ENCODE peak calls at places on chromosomes 6 and 20, in nine cellular contexts. S, V, Y, R, B, O, N, E and G are unnamed samples.

GRCh38 chr6:48994811-48995210 is 468.2 kb downstream of the MMUT start:
- DNase-seq in S (no peak), V (no peak), Y (no peak), R (no peak), B (no peak), O (no peak), N (peak), E (no peak), G (no peak)

GRCh38 chr6:157714153-157714490 is 108.9 kb upstream of the SNX9 start:
- DNase-seq in S (no peak), V (no peak), Y (no peak), R (no peak), B (no peak), O (no peak), N (no peak), E (no peak), G (no peak)

GRCh38 chr20:2300002-2300401 is 4.2 kb downstream of the TGM3 start:
- DNase-seq in S (no peak), V (no peak), Y (no peak), R (no peak), B (no peak), O (no peak), N (no peak), E (no peak), G (no peak)

GRCh38 chr20:36754656-36755222 is 8.8 kb upstream of the NDRG3 start:
- DNase-seq in S (peak), V (peak), Y (peak), R (no peak), B (peak), O (peak), N (peak), E (no peak), G (peak)

GRCh38 chr20:14264869-14265268 is 72.5 kb downstream of the FLRT3 start:
- DNase-seq in S (peak), V (no peak), Y (no peak), R (no peak), B (no peak), O (no peak), N (peak), E (no peak), G (no peak)

GRCh38 chr6:157008568-157008967 is 231.4 kb downstream of the ARID1B start:
- DNase-seq in S (no peak), V (no peak), Y (no peak), R (no peak), B (no peak), O (no peak), N (no peak), E (no peak), G (no peak)

GRCh38 chr6:170189236-170189635 is 101.6 kb downstream of the DLL1 start:
- DNase-seq in S (no peak), V (no peak), Y (no peak), R (no peak), B (no peak), O (no peak), N (no peak), E (no peak), G (no peak)

GRCh38 chr20:19473894-19474293 is 261.5 kb downstream of the SLC24A3 start:
- DNase-seq in S (no peak), V (no peak), Y (no peak), R (no peak), B (no peak), O (no peak), N (no peak), E (no peak), G (peak)

GRCh38 chr6:89140347-89141159 is 5.3 kb upstream of the PM20D2 start:
- DNase-seq in S (no peak), V (no peak), Y (no peak), R (no peak), B (no peak), O (peak), N (peak), E (no peak), G (no peak)

GRCh38 chr6:133041020-133041419 is 200.1 kb upstream of the EYA4 start:
- DNase-seq in S (no peak), V (no peak), Y (no peak), R (no peak), B (no peak), O (no peak), N (no peak), E (no peak), G (no peak)

GRCh38 chr6:33683051-33683571 is 28.4 kb downstream of the UQCC2 start:
- DNase-seq in S (no peak), V (peak), Y (no peak), R (no peak), B (no peak), O (no peak), N (no peak), E (peak), G (no peak)

GRCh38 chr6:551829-552350 is 105.0 kb downstream of the HUS1B start:
- DNase-seq in S (no peak), V (no peak), Y (no peak), R (no peak), B (no peak), O (no peak), N (no peak), E (no peak), G (no peak)

GRCh38 chr6:548517-548916 is 108.4 kb downstream of the HUS1B start:
- DNase-seq in S (no peak), V (peak), Y (no peak), R (no peak), B (no peak), O (no peak), N (no peak), E (no peak), G (no peak)

GRCh38 chr6:548091-548490 is 108.8 kb downstream of the HUS1B start:
- DNase-seq in S (no peak), V (no peak), Y (no peak), R (no peak), B (no peak), O (no peak), N (no peak), E (no peak), G (no peak)

GRCh38 chr6:549901-550300 is 107.0 kb downstream of the HUS1B start:
- DNase-seq in S (no peak), V (no peak), Y (no peak), R (no peak), B (no peak), O (no peak), N (no peak), E (no peak), G (no peak)

DNA sequence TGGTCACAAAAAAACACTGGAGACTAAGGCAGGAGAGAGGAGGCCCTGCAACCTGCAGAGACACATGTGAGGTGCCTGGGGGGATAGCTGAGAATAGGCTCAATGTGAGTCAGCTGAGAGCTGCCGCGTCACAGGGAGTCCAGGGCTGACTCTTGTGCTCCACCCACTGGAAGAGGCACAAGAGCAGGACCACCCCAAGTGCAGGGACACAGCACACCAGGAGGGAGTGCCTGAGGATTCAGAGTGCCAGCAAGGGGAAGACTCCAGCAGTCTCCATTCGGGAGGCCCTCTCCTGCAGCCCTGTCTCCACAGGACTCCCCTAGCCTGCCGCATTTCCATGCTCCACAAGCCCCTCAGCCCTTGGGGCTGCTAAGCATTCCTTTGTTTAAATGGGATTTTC is 105.5 kb downstream of the HUS1B start:
- DNase-seq in S (peak), V (no peak), Y (no peak), R (no peak), B (no peak), O (no peak), N (peak), E (no peak), G (peak)
- TF ChIP-seq CTCF in S (no peak), V (peak), Y (no peak), R (no peak), B (peak), O (no peak), N (no peak), E (no peak), G (no peak)

GRCh38 chr20:57291003-57291402 is 24.6 kb upstream of the BMP7 start:
- DNase-seq in S (peak), V (no peak), Y (no peak), R (no peak), B (no peak), O (no peak), N (no peak), E (no peak), G (no peak)
- TF ChIP-seq CTCF in S (no peak), V (no peak), Y (no peak), R (no peak), B (no peak), O (no peak), N (no peak), E (no peak), G (no peak)

GRCh38 chr6:169099411-169100202 is 154.0 kb downstream of the THBS2 start:
- DNase-seq in S (peak), V (no peak), Y (no peak), R (no peak), B (no peak), O (no peak), N (peak), E (no peak), G (no peak)
- TF ChIP-seq CTCF in S (no peak), V (no peak), Y (no peak), R (no peak), B (peak), O (no peak), N (no peak), E (no peak), G (no peak)

GRCh38 chr20:50794846-50795634 is at the start of gene BCAS4:
- DNase-seq in S (peak), V (peak), Y (peak), R (peak), B (peak), O (peak), N (peak), E (peak), G (peak)
- TF ChIP-seq CTCF in S (peak), V (peak), Y (peak), R (peak), B (peak), O (peak), N (peak), E (peak), G (peak)

DNA sequence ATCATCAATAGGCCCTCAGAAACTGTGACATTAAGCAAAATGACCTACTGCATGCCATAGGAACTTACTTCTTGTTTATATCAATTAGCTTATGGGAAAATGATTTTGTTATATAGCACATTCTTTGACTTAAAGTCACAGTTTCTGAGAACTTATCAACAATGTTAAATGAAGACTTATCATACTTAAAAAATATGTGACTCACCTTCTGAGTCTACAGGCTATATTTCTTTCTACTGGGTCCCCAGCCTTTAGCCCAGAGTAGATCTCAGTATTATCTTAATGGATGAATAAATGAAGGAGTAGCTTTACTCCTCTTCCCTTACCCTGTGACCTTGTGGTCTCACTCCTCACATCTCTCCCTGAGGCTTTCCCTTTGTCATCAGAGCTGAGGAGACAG is 180.2 kb downstream of the MAFB start:
- DNase-seq in S (no peak), V (no peak), Y (no peak), R (no peak), B (no peak), O (no peak), N (no peak), E (no peak), G (no peak)
- TF ChIP-seq CTCF in S (no peak), V (no peak), Y (no peak), R (no peak), B (no peak), O (no peak), N (no peak), E (no peak), G (no peak)

DNA sequence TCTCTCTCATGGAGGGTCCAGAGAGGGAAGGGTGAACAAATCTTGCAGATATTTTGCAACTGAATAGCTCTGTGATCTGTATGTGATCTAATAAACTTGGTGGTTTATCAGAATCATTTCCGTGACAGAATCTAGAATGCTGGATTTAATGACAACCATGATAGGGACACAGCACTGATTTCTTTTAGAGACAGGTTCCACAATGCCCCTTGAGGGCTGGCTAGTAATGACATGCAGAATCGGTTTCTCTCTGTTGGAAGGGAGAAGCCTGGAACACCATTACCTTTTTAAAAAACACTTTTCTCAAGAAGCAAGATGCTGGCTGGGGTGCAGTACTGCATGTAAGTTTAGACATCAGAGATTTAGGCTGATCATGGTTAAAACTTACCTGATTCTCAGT is 313.4 kb downstream of the CDH26 start:
- DNase-seq in S (peak), V (no peak), Y (no peak), R (no peak), B (no peak), O (no peak), N (peak), E (no peak), G (no peak)
- TF ChIP-seq CTCF in S (peak), V (no peak), Y (peak), R (peak), B (peak), O (no peak), N (no peak), E (no peak), G (peak)